ENCODE peak calls at places on chromosomes 4 and X, in eight cellular contexts. One of them, this sample, is unnamed.

GRCh38 chr4:60579335-60579734 is 620.8 kb upstream of the ADGRL3 start:
- DNase-seq in hepatocyte: no peak
- DNase-seq in MM.1S: no peak
- DNase-seq in PC-9: no peak
- DNase-seq in PC-3: peak; percentile 85
- DNase-seq in fibroblast of lung: no peak
- DNase-seq in IMR-90: peak; percentile 40
- DNase-seq in HCT116: no peak
- DNase-seq in this sample: no peak

GRCh38 chr4:93809773-93810172 is 18.8 kb upstream of the ATOH1 start:
- DNase-seq in IMR-90: no peak
- DNase-seq in fibroblast of lung: no peak
- DNase-seq in HCT116: no peak
- DNase-seq in hepatocyte: no peak
- DNase-seq in PC-3: no peak
- DNase-seq in PC-9: no peak
- DNase-seq in MM.1S: no peak
- DNase-seq in this sample: no peak

GRCh38 chr4:16862688-16863087 is 35.8 kb downstream of the LDB2 start:
- DNase-seq in hepatocyte: no peak
- DNase-seq in PC-9: no peak
- DNase-seq in HCT116: no peak
- DNase-seq in MM.1S: no peak
- DNase-seq in IMR-90: peak; percentile 36
- DNase-seq in PC-3: no peak
- DNase-seq in fibroblast of lung: peak; percentile 19
- DNase-seq in this sample: no peak

GRCh38 chrX:39477438-39478120 is 620.2 kb downstream of the BCOR start:
- DNase-seq in MM.1S: no peak
- DNase-seq in PC-3: peak; percentile 37
- DNase-seq in PC-9: no peak
- DNase-seq in fibroblast of lung: peak; percentile 13
- DNase-seq in hepatocyte: peak; percentile 62
- DNase-seq in HCT116: no peak
- DNase-seq in IMR-90: no peak
- DNase-seq in this sample: no peak

GRCh38 chrX:46957299-46957698 is 45.1 kb downstream of the JADE3 start:
- DNase-seq in PC-9: no peak
- DNase-seq in fibroblast of lung: no peak
- DNase-seq in PC-3: peak; percentile 34
- DNase-seq in HCT116: no peak
- DNase-seq in IMR-90: no peak
- DNase-seq in hepatocyte: no peak
- DNase-seq in MM.1S: no peak
- DNase-seq in this sample: no peak

GRCh38 chrX:39753296-39753996 is 344.3 kb downstream of the BCOR start:
- DNase-seq in hepatocyte: peak; percentile 69
- DNase-seq in fibroblast of lung: no peak
- DNase-seq in IMR-90: peak; percentile 73
- DNase-seq in MM.1S: no peak
- DNase-seq in PC-9: no peak
- DNase-seq in PC-3: no peak
- DNase-seq in HCT116: no peak
- DNase-seq in this sample: no peak

GRCh38 chrX:77548751-77549150 is 101.6 kb downstream of the FGF16 start:
- DNase-seq in hepatocyte: no peak
- DNase-seq in MM.1S: no peak
- DNase-seq in PC-9: no peak
- DNase-seq in HCT116: no peak
- DNase-seq in PC-3: no peak
- DNase-seq in IMR-90: no peak
- DNase-seq in fibroblast of lung: no peak
- DNase-seq in this sample: no peak

GRCh38 chrX:7086384-7086783 is 61.1 kb upstream of the STS start:
- DNase-seq in hepatocyte: no peak
- DNase-seq in HCT116: no peak
- DNase-seq in fibroblast of lung: no peak
- DNase-seq in MM.1S: no peak
- DNase-seq in PC-9: no peak
- DNase-seq in PC-3: no peak
- DNase-seq in IMR-90: no peak
- DNase-seq in this sample: peak; percentile 17

GRCh38 chr4:3372264-3372932 is 69.4 kb upstream of the HGFAC start:
- DNase-seq in hepatocyte: peak; percentile 2
- DNase-seq in fibroblast of lung: no peak
- DNase-seq in PC-3: no peak
- DNase-seq in PC-9: no peak
- DNase-seq in MM.1S: no peak
- DNase-seq in IMR-90: no peak
- DNase-seq in HCT116: no peak
- DNase-seq in this sample: no peak

GRCh38 chrX:115372026-115372610 is 82.6 kb downstream of the LUZP4 start:
- DNase-seq in PC-9: peak; percentile 82
- DNase-seq in HCT116: peak; percentile 12
- DNase-seq in IMR-90: peak; percentile 79
- DNase-seq in hepatocyte: peak; percentile 73
- DNase-seq in fibroblast of lung: peak; percentile 77
- DNase-seq in MM.1S: no peak
- DNase-seq in PC-3: peak; percentile 81
- DNase-seq in this sample: peak; percentile 74

GRCh38 chr4:123624959-123625358 is 228.4 kb downstream of the SPRY1 start:
- DNase-seq in HCT116: no peak
- DNase-seq in MM.1S: peak; percentile 60
- DNase-seq in PC-3: no peak
- DNase-seq in fibroblast of lung: no peak
- DNase-seq in hepatocyte: no peak
- DNase-seq in PC-9: no peak
- DNase-seq in IMR-90: no peak
- DNase-seq in this sample: no peak

GRCh38 chr4:17482716-17483115 is 29.2 kb downstream of the QDPR start:
- DNase-seq in PC-3: no peak
- DNase-seq in PC-9: no peak
- DNase-seq in IMR-90: no peak
- DNase-seq in HCT116: no peak
- DNase-seq in fibroblast of lung: no peak
- DNase-seq in MM.1S: no peak
- DNase-seq in hepatocyte: no peak
- DNase-seq in this sample: no peak

GRCh38 chrX:3268804-3269203 is 77.6 kb downstream of the MXRA5 start:
- DNase-seq in HCT116: no peak
- DNase-seq in hepatocyte: no peak
- DNase-seq in MM.1S: no peak
- DNase-seq in fibroblast of lung: peak; percentile 16
- DNase-seq in PC-9: no peak
- DNase-seq in IMR-90: peak; percentile 71
- DNase-seq in PC-3: peak; percentile 54
- DNase-seq in this sample: peak; percentile 75

GRCh38 chr4:55730143-55730931 is 89.3 kb upstream of the EXOC1L start:
- DNase-seq in hepatocyte: no peak
- DNase-seq in IMR-90: no peak
- DNase-seq in HCT116: no peak
- DNase-seq in fibroblast of lung: no peak
- DNase-seq in MM.1S: no peak
- DNase-seq in PC-3: no peak
- DNase-seq in PC-9: no peak
- DNase-seq in this sample: no peak

GRCh38 chr4:75698963-75699228 is 25.5 kb upstream of the USO1 start:
- DNase-seq in PC-3: no peak
- DNase-seq in fibroblast of lung: no peak
- DNase-seq in hepatocyte: no peak
- DNase-seq in HCT116: no peak
- DNase-seq in IMR-90: no peak
- DNase-seq in PC-9: no peak
- DNase-seq in MM.1S: no peak
- DNase-seq in this sample: no peak

GRCh38 chr4:35772291-35772690 is 472.0 kb downstream of the ARAP2 start:
- DNase-seq in MM.1S: no peak
- DNase-seq in IMR-90: no peak
- DNase-seq in PC-3: peak; percentile 73
- DNase-seq in HCT116: no peak
- DNase-seq in PC-9: no peak
- DNase-seq in hepatocyte: no peak
- DNase-seq in fibroblast of lung: no peak
- DNase-seq in this sample: no peak

GRCh38 chrX:13295841-13296240 is 24.0 kb downstream of the ATXN3L start:
- DNase-seq in fibroblast of lung: no peak
- DNase-seq in PC-9: no peak
- DNase-seq in PC-3: no peak
- DNase-seq in hepatocyte: no peak
- DNase-seq in IMR-90: no peak
- DNase-seq in MM.1S: no peak
- DNase-seq in HCT116: no peak
- DNase-seq in this sample: no peak

GRCh38 chr4:84324850-84325249 is 174.2 kb downstream of the NKX6-1 start:
- DNase-seq in fibroblast of lung: no peak
- DNase-seq in IMR-90: no peak
- DNase-seq in PC-9: no peak
- DNase-seq in MM.1S: no peak
- DNase-seq in HCT116: no peak
- DNase-seq in PC-3: no peak
- DNase-seq in hepatocyte: no peak
- DNase-seq in this sample: no peak

GRCh38 chrX:23766650-23767551 is 16.1 kb upstream of the SAT1 start:
- DNase-seq in HCT116: no peak
- DNase-seq in PC-9: no peak
- DNase-seq in hepatocyte: no peak
- DNase-seq in MM.1S: no peak
- DNase-seq in PC-3: no peak
- DNase-seq in fibroblast of lung: no peak
- DNase-seq in IMR-90: no peak
- DNase-seq in this sample: no peak

GRCh38 chrX:2446815-2447214 is 54.0 kb downstream of the DHRSX start:
- DNase-seq in fibroblast of lung: no peak
- DNase-seq in PC-3: no peak
- DNase-seq in PC-9: no peak
- DNase-seq in MM.1S: no peak
- DNase-seq in hepatocyte: no peak
- DNase-seq in IMR-90: no peak
- DNase-seq in HCT116: no peak
- DNase-seq in this sample: no peak

GRCh38 chr4:105625214-105625613 is 72.8 kb downstream of the ARHGEF38 start:
- DNase-seq in IMR-90: no peak
- DNase-seq in hepatocyte: no peak
- DNase-seq in MM.1S: peak; percentile 20
- DNase-seq in PC-9: no peak
- DNase-seq in fibroblast of lung: no peak
- DNase-seq in PC-3: no peak
- DNase-seq in HCT116: no peak
- DNase-seq in this sample: no peak
- H2AFZ ChIP-seq in IMR-90: no peak overlapping the region
- H2AFZ ChIP-seq in hepatocyte: no peak overlapping the region
- H2AFZ ChIP-seq in MM.1S: no peak overlapping the region
- H2AFZ ChIP-seq in PC-9: no peak overlapping the region
- H2AFZ ChIP-seq in fibroblast of lung: no peak overlapping the region
- H2AFZ ChIP-seq in PC-3: no peak overlapping the region
- H2AFZ ChIP-seq in HCT116: no peak overlapping the region
- H2AFZ ChIP-seq in this sample: no peak overlapping the region

DNA sequence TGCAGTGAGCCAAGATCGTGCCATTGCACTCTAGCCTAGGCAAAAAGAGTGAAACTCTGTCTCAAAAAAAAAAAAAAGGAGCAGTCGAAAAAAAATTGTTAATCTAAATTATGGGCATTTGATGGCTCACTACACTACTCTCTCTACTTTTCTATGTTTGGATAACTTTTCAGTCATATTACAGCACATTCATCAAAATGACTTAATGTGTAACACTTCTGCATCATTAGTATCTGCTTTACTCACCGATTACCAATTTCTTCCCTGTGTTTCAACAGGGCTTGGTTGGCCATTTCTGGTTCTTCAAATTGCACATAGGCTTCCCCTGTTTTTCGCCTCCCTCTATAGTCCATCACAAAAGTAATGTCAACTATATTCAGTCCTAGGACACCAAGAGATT is 8.4 kb downstream of the GRSF1 start:
- DNase-seq in MM.1S: no peak
- DNase-seq in PC-9: no peak
- DNase-seq in HCT116: no peak
- DNase-seq in fibroblast of lung: no peak
- DNase-seq in IMR-90: no peak
- DNase-seq in hepatocyte: no peak
- DNase-seq in PC-3: no peak
- DNase-seq in this sample: no peak
- H4K20me1 ChIP-seq in MM.1S: peaks cover 2% of the 10 kb centered on the region
- H4K20me1 ChIP-seq in PC-9: peaks cover 18% of the 10 kb centered on the region
- H4K20me1 ChIP-seq in HCT116: peaks cover 3% of the 10 kb centered on the region
- H4K20me1 ChIP-seq in fibroblast of lung: no peaks in the 10 kb centered on the region
- H4K20me1 ChIP-seq in IMR-90: peaks cover 22% of the 10 kb centered on the region
- H4K20me1 ChIP-seq in hepatocyte: peaks cover 34% of the 10 kb centered on the region
- H4K20me1 ChIP-seq in PC-3: peaks cover 18% of the 10 kb centered on the region
- H4K20me1 ChIP-seq in this sample: no peaks in the 10 kb centered on the region

GRCh38 chr4:80127870-80128419 is 54.9 kb upstream of the ANTXR2 start:
- DNase-seq in IMR-90: no peak
- DNase-seq in PC-3: no peak
- DNase-seq in fibroblast of lung: no peak
- DNase-seq in HCT116: no peak
- DNase-seq in MM.1S: no peak
- DNase-seq in PC-9: no peak
- DNase-seq in hepatocyte: no peak
- DNase-seq in this sample: no peak

GRCh38 chr4:80125252-80126177 is 52.5 kb upstream of the ANTXR2 start:
- DNase-seq in fibroblast of lung: peak; percentile 50
- DNase-seq in PC-3: peak; percentile 48
- DNase-seq in hepatocyte: no peak
- DNase-seq in MM.1S: peak; percentile 17
- DNase-seq in IMR-90: peak; percentile 50
- DNase-seq in HCT116: peak; percentile 18
- DNase-seq in PC-9: no peak
- DNase-seq in this sample: peak; percentile 64

GRCh38 chr4:80129785-80130184 is 56.8 kb upstream of the ANTXR2 start:
- DNase-seq in IMR-90: no peak
- DNase-seq in PC-9: no peak
- DNase-seq in hepatocyte: no peak
- DNase-seq in fibroblast of lung: no peak
- DNase-seq in HCT116: no peak
- DNase-seq in PC-3: no peak
- DNase-seq in MM.1S: no peak
- DNase-seq in this sample: no peak

GRCh38 chr4:80126435-80126834 is 53.4 kb upstream of the ANTXR2 start:
- DNase-seq in MM.1S: no peak
- DNase-seq in HCT116: no peak
- DNase-seq in fibroblast of lung: no peak
- DNase-seq in hepatocyte: no peak
- DNase-seq in PC-3: no peak
- DNase-seq in IMR-90: no peak
- DNase-seq in PC-9: no peak
- DNase-seq in this sample: no peak

GRCh38 chr4:80128941-80129340 is 55.9 kb upstream of the ANTXR2 start:
- DNase-seq in IMR-90: no peak
- DNase-seq in MM.1S: no peak
- DNase-seq in PC-3: no peak
- DNase-seq in fibroblast of lung: no peak
- DNase-seq in HCT116: no peak
- DNase-seq in PC-9: no peak
- DNase-seq in hepatocyte: no peak
- DNase-seq in this sample: no peak
- H3K27me3 ChIP-seq in IMR-90: no peaks in the 10 kb centered on the region
- H3K27me3 ChIP-seq in MM.1S: no peaks in the 10 kb centered on the region
- H3K27me3 ChIP-seq in PC-3: no peaks in the 10 kb centered on the region
- H3K27me3 ChIP-seq in fibroblast of lung: no peaks in the 10 kb centered on the region
- H3K27me3 ChIP-seq in HCT116: no peaks in the 10 kb centered on the region
- H3K27me3 ChIP-seq in PC-9: no peaks in the 10 kb centered on the region
- H3K27me3 ChIP-seq in hepatocyte: peaks cover 5% of the 10 kb centered on the region
- H3K27me3 ChIP-seq in this sample: no peaks in the 10 kb centered on the region

GRCh38 chr4:130025701-130026100 is 929.7 kb downstream of the C4orf33 start:
- DNase-seq in HCT116: no peak
- DNase-seq in MM.1S: no peak
- DNase-seq in PC-9: no peak
- DNase-seq in IMR-90: no peak
- DNase-seq in fibroblast of lung: no peak
- DNase-seq in PC-3: no peak
- DNase-seq in hepatocyte: no peak
- DNase-seq in this sample: no peak
- H2AFZ ChIP-seq in HCT116: no peak overlapping the region
- H2AFZ ChIP-seq in MM.1S: no peak overlapping the region
- H2AFZ ChIP-seq in PC-9: no peak overlapping the region
- H2AFZ ChIP-seq in IMR-90: no peak overlapping the region
- H2AFZ ChIP-seq in fibroblast of lung: no peak overlapping the region
- H2AFZ ChIP-seq in PC-3: no peak overlapping the region
- H2AFZ ChIP-seq in hepatocyte: no peak overlapping the region
- H2AFZ ChIP-seq in this sample: no peak overlapping the region